ENCODE peak calls at places on chromosomes 1 and 21, in six cellular contexts. One of them, this sample, is unnamed. For H3K4me1, the result is how much of the 10 kb centered on the place peaks cover.

GRCh38 chr1:8584316-8584715 is 233.1 kb downstream of the RERE start:
- DNase-seq in heart right ventricle: no peak
- DNase-seq in tibial nerve: no peak
- DNase-seq in adrenal gland: no peak
- DNase-seq in lung: no peak
- DNase-seq in thyroid gland: no peak
- DNase-seq in this sample: no peak

GRCh38 chr1:210250998-210251679 is 18.5 kb downstream of the SERTAD4 start:
- DNase-seq in heart right ventricle: peak
- DNase-seq in tibial nerve: no peak
- DNase-seq in adrenal gland: peak
- DNase-seq in lung: peak
- DNase-seq in thyroid gland: peak
- DNase-seq in this sample: peak

GRCh38 chr1:62311473-62311943 is 7.7 kb downstream of the KANK4 start:
- DNase-seq in heart right ventricle: no peak
- DNase-seq in tibial nerve: no peak
- DNase-seq in adrenal gland: no peak
- DNase-seq in lung: no peak
- DNase-seq in thyroid gland: no peak
- DNase-seq in this sample: no peak

GRCh38 chr1:78121650-78122210 is 76.0 kb downstream of the GIPC2 start:
- DNase-seq in heart right ventricle: no peak
- DNase-seq in tibial nerve: no peak
- DNase-seq in adrenal gland: no peak
- DNase-seq in lung: no peak
- DNase-seq in thyroid gland: no peak
- DNase-seq in this sample: no peak

GRCh38 chr1:115642168-115643072 is 650 bp downstream of the VANGL1 start:
- DNase-seq in heart right ventricle: peak
- DNase-seq in tibial nerve: no peak
- DNase-seq in adrenal gland: peak
- DNase-seq in lung: peak
- DNase-seq in thyroid gland: peak
- DNase-seq in this sample: peak

GRCh38 chr1:235911300-235911662 is 44.6 kb upstream of the LYST start:
- DNase-seq in heart right ventricle: no peak
- DNase-seq in tibial nerve: no peak
- DNase-seq in adrenal gland: no peak
- DNase-seq in lung: no peak
- DNase-seq in thyroid gland: no peak
- DNase-seq in this sample: no peak

GRCh38 chr1:168801032-168801745 is 72.2 kb upstream of the DPT start:
- DNase-seq in heart right ventricle: no peak
- DNase-seq in tibial nerve: no peak
- DNase-seq in adrenal gland: no peak
- DNase-seq in lung: no peak
- DNase-seq in thyroid gland: no peak
- DNase-seq in this sample: no peak

GRCh38 chr1:24881034-24881433 is 49.0 kb downstream of the RUNX3 start:
- DNase-seq in heart right ventricle: no peak
- DNase-seq in tibial nerve: no peak
- DNase-seq in adrenal gland: no peak
- DNase-seq in lung: no peak
- DNase-seq in thyroid gland: no peak
- DNase-seq in this sample: no peak

GRCh38 chr1:245108909-245109308 is 45.9 kb upstream of the KIF26B start:
- DNase-seq in heart right ventricle: no peak
- DNase-seq in tibial nerve: no peak
- DNase-seq in adrenal gland: no peak
- DNase-seq in lung: no peak
- DNase-seq in thyroid gland: no peak
- DNase-seq in this sample: no peak

GRCh38 chr1:204565617-204566582 is 49.7 kb downstream of the MDM4 start:
- DNase-seq in heart right ventricle: peak
- DNase-seq in tibial nerve: no peak
- DNase-seq in adrenal gland: peak
- DNase-seq in lung: no peak
- DNase-seq in thyroid gland: peak
- DNase-seq in this sample: peak

GRCh38 chr1:245579881-245580280 is 425.1 kb downstream of the KIF26B start:
- DNase-seq in heart right ventricle: no peak
- DNase-seq in tibial nerve: no peak
- DNase-seq in adrenal gland: no peak
- DNase-seq in lung: no peak
- DNase-seq in thyroid gland: no peak
- DNase-seq in this sample: no peak

GRCh38 chr1:23422955-23423354 is 1.6 kb downstream of the TCEA3 start:
- DNase-seq in heart right ventricle: no peak
- DNase-seq in tibial nerve: no peak
- DNase-seq in adrenal gland: no peak
- DNase-seq in lung: no peak
- DNase-seq in thyroid gland: peak
- DNase-seq in this sample: no peak

GRCh38 chr1:65470766-65471165 is 50.3 kb downstream of the LEPR start:
- DNase-seq in heart right ventricle: no peak
- DNase-seq in tibial nerve: no peak
- DNase-seq in adrenal gland: no peak
- DNase-seq in lung: no peak
- DNase-seq in thyroid gland: no peak
- DNase-seq in this sample: no peak

GRCh38 chr1:173190101-173190895 is 16.8 kb downstream of the TNFSF4 start:
- DNase-seq in heart right ventricle: peak
- DNase-seq in tibial nerve: peak
- DNase-seq in adrenal gland: peak
- DNase-seq in lung: peak
- DNase-seq in thyroid gland: peak
- DNase-seq in this sample: peak

DNA sequence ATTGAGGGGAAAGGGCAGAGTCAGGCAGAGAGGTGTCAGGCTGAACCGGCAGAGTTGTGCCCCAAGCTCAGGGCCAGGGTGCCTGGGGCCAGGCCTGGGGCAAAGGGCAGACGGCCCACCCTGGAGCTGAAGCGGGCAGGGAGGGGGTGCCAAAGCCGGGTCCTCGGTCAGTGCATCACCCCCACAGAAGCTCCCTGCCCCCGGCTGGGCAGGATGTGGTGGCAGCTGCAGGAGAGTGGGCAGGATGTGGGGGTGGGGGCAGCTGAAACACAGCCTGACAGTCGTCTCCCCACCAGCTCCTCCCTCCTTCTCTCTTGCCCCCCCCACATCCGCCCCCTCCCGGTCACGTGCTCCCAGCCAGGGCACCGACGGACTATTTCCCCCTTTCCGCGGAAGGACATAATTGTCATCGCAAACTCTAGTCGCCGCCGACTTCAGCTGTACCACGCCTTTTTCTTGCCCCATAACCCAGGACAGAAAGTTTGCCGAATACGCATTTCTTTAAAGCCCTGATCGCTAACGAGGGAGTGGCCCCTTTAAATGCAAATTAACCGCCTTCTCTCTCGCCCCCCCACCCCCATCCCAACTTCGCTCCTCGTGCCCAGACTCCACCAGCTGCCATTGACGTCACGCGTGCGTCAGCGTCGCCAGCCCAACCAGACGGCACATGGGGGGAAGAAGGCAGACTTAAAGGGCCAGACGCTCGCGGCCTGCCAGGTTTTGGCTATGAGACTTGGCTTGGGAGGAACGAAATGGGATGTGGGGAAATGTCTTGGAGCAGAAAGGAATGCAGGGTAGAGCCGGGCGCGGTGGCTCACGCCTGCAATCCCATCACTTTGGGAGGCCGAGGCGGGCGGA is 4.5 kb upstream of the MEF2D start:
- DNase-seq in heart right ventricle: peak
- DNase-seq in tibial nerve: peak
- DNase-seq in adrenal gland: peak
- DNase-seq in lung: peak
- DNase-seq in thyroid gland: peak
- DNase-seq in this sample: peak
- H3K4me1 ChIP-seq in heart right ventricle: half or more
- H3K4me1 ChIP-seq in tibial nerve: half or more
- H3K4me1 ChIP-seq in adrenal gland: under half
- H3K4me1 ChIP-seq in lung: under half
- H3K4me1 ChIP-seq in thyroid gland: half or more
- H3K4me1 ChIP-seq in this sample: under half

DNA sequence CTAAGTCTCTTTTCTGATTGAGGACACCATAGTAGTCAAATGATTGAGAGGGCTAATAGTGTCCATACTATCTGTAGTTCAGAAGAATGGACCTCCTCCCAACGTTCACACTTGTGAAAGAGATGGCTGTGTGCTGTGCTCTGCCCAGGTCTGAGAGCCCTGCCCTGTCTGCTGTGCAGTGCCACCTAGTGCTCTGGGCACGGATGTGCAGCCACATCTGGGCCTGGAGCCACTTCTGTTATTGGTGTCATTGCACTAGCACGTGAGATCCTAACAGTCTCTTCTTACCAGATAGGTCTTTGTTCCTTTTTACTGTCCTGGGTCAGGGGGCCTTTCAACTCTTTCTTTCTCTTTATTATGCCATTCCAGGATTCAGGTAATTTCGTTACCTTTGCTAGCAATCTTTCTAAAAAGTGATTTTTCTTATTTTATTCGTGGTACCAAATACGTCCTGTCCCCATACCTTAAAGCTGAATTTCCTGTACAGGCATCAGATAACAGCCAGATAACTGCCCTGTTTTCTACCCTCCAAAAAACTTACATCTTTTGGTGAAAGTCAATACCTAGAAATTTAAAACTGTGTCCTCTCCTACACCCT is 21.7 kb downstream of the INTS3 start:
- DNase-seq in heart right ventricle: peak
- DNase-seq in tibial nerve: peak
- DNase-seq in adrenal gland: peak
- DNase-seq in lung: peak
- DNase-seq in thyroid gland: peak
- DNase-seq in this sample: peak
- H3K27ac ChIP-seq in heart right ventricle: peak
- H3K27ac ChIP-seq in tibial nerve: no peak
- H3K27ac ChIP-seq in adrenal gland: peak
- H3K27ac ChIP-seq in lung: peak
- H3K27ac ChIP-seq in thyroid gland: peak
- H3K27ac ChIP-seq in this sample: peak

GRCh38 chr1:21937034-21937371 is at the start of gene HSPG2:
- DNase-seq in heart right ventricle: no peak
- DNase-seq in tibial nerve: no peak
- DNase-seq in adrenal gland: no peak
- DNase-seq in lung: no peak
- DNase-seq in thyroid gland: no peak
- DNase-seq in this sample: no peak

GRCh38 chr1:21936366-21937031 is 611 bp downstream of the HSPG2 start:
- DNase-seq in heart right ventricle: peak
- DNase-seq in tibial nerve: no peak
- DNase-seq in adrenal gland: no peak
- DNase-seq in lung: no peak
- DNase-seq in thyroid gland: peak
- DNase-seq in this sample: no peak

GRCh38 chr1:21935891-21936365 is 1.2 kb downstream of the HSPG2 start:
- DNase-seq in heart right ventricle: peak
- DNase-seq in tibial nerve: no peak
- DNase-seq in adrenal gland: no peak
- DNase-seq in lung: no peak
- DNase-seq in thyroid gland: peak
- DNase-seq in this sample: no peak

GRCh38 chr1:21933397-21934248 is 3.5 kb downstream of the HSPG2 start:
- DNase-seq in heart right ventricle: peak
- DNase-seq in tibial nerve: no peak
- DNase-seq in adrenal gland: peak
- DNase-seq in lung: peak
- DNase-seq in thyroid gland: peak
- DNase-seq in this sample: peak

DNA sequence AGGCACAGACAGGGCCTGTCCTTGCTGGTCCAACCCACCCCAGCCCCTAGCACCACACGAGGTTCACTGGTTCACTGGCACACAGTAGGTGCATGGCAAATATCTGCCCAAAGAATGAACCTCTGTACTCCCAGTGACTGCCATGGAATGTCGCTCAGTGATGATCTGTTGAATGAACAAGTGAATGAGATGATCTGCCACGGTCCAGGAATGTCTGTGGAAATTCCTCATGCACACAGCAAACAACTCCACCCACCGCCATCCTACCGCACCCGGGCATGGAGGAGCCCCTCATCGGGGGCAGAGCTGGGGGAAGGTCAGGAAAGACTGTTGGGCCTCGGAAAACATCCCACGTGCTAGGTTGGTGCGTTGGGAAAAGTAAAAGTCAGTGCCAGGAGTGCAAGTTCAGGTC is 1.7 kb downstream of the HSPG2 start:
- DNase-seq in heart right ventricle: no peak
- DNase-seq in tibial nerve: no peak
- DNase-seq in adrenal gland: no peak
- DNase-seq in lung: no peak
- DNase-seq in thyroid gland: no peak
- DNase-seq in this sample: no peak
- H3K4me1 ChIP-seq in heart right ventricle: half or more
- H3K4me1 ChIP-seq in tibial nerve: half or more
- H3K4me1 ChIP-seq in adrenal gland: half or more
- H3K4me1 ChIP-seq in lung: under half
- H3K4me1 ChIP-seq in thyroid gland: half or more
- H3K4me1 ChIP-seq in this sample: under half

GRCh38 chr1:31704261-31705079 is 653 bp upstream of the COL16A1 start:
- DNase-seq in heart right ventricle: no peak
- DNase-seq in tibial nerve: no peak
- DNase-seq in adrenal gland: no peak
- DNase-seq in lung: no peak
- DNase-seq in thyroid gland: peak
- DNase-seq in this sample: peak

GRCh38 chr1:31701137-31701736 is 2.6 kb downstream of the COL16A1 start:
- DNase-seq in heart right ventricle: peak
- DNase-seq in tibial nerve: peak
- DNase-seq in adrenal gland: peak
- DNase-seq in lung: peak
- DNase-seq in thyroid gland: peak
- DNase-seq in this sample: peak

GRCh38 chr1:31703431-31704260 is at the start of gene COL16A1:
- DNase-seq in heart right ventricle: peak
- DNase-seq in tibial nerve: peak
- DNase-seq in adrenal gland: peak
- DNase-seq in lung: peak
- DNase-seq in thyroid gland: peak
- DNase-seq in this sample: peak

GRCh38 chr1:31700468-31701136 is 3.2 kb downstream of the COL16A1 start:
- DNase-seq in heart right ventricle: no peak
- DNase-seq in tibial nerve: no peak
- DNase-seq in adrenal gland: no peak
- DNase-seq in lung: no peak
- DNase-seq in thyroid gland: no peak
- DNase-seq in this sample: no peak

GRCh38 chr1:31702836-31703404 is 897 bp downstream of the COL16A1 start:
- DNase-seq in heart right ventricle: no peak
- DNase-seq in tibial nerve: no peak
- DNase-seq in adrenal gland: no peak
- DNase-seq in lung: no peak
- DNase-seq in thyroid gland: no peak
- DNase-seq in this sample: no peak
- H3K27ac ChIP-seq in heart right ventricle: peak
- H3K27ac ChIP-seq in tibial nerve: peak
- H3K27ac ChIP-seq in adrenal gland: peak
- H3K27ac ChIP-seq in lung: no peak
- H3K27ac ChIP-seq in thyroid gland: peak
- H3K27ac ChIP-seq in this sample: peak

GRCh38 chr21:42365770-42366169 is 565 bp downstream of the TFF1 start:
- DNase-seq in heart right ventricle: no peak
- DNase-seq in tibial nerve: no peak
- DNase-seq in adrenal gland: no peak
- DNase-seq in lung: no peak
- DNase-seq in thyroid gland: no peak
- DNase-seq in this sample: no peak
- H3K4me1 ChIP-seq in heart right ventricle: under half
- H3K4me1 ChIP-seq in tibial nerve: under half
- H3K4me1 ChIP-seq in adrenal gland: under half
- H3K4me1 ChIP-seq in lung: under half
- H3K4me1 ChIP-seq in thyroid gland: under half
- H3K4me1 ChIP-seq in this sample: under half

GRCh38 chr1:2229921-2230700 is 2.0 kb downstream of the SKI start:
- DNase-seq in heart right ventricle: no peak
- DNase-seq in tibial nerve: no peak
- DNase-seq in adrenal gland: no peak
- DNase-seq in lung: no peak
- DNase-seq in thyroid gland: peak
- DNase-seq in this sample: peak
- H3K27ac ChIP-seq in heart right ventricle: peak
- H3K27ac ChIP-seq in tibial nerve: peak
- H3K27ac ChIP-seq in adrenal gland: peak
- H3K27ac ChIP-seq in lung: peak
- H3K27ac ChIP-seq in thyroid gland: peak
- H3K27ac ChIP-seq in this sample: peak